ENCODE peak calls at places on chromosomes 5 and 9, in seven cellular contexts. A is mammary epithelial cell, E is pancreas, B is H9, I is astrocyte of the cerebellum, W is MCF 10A, P is heart left ventricle. Y is an unnamed sample.

GRCh38 chr9:125133403-125134316 is 9.7 kb downstream of the SCAI start:
- DNase-seq in P (no peak), E (no peak), W (no peak), I (no peak), A (peak), B (no peak), Y (no peak)

GRCh38 chr9:135907006-135907434 is 326 bp downstream of the CAMSAP1 start:
- DNase-seq in A (no peak), E (peak), I (no peak), P (no peak), B (no peak), W (no peak), Y (peak)

GRCh38 chr5:109900453-109900852 is 210.7 kb downstream of the MAN2A1 start:
- DNase-seq in W (no peak), I (no peak), P (no peak), A (no peak), B (no peak), E (no peak), Y (no peak)

GRCh38 chr5:167643616-167644015 is 647.8 kb upstream of the WWC1 start:
- DNase-seq in I (no peak), P (no peak), W (peak), B (no peak), A (no peak), E (no peak), Y (no peak)

GRCh38 chr9:7907636-7908195 is 108.1 kb upstream of the DMAC1 start:
- DNase-seq in B (no peak), W (no peak), E (no peak), A (no peak), P (no peak), I (peak), Y (no peak)

GRCh38 chr5:68303038-68303738 is 87.6 kb downstream of the PIK3R1 start:
- DNase-seq in W (peak), E (no peak), B (no peak), I (no peak), P (no peak), A (peak), Y (no peak)

GRCh38 chr5:126414874-126415502 is 8.2 kb upstream of the GRAMD2B start:
- DNase-seq in I (peak), E (no peak), A (peak), B (no peak), W (peak), P (no peak), Y (no peak)

GRCh38 chr5:158824167-158824882 is 275.4 kb downstream of the EBF1 start:
- DNase-seq in E (no peak), W (no peak), A (no peak), I (no peak), B (no peak), P (no peak), Y (no peak)

GRCh38 chr5:116436674-116437350 is 137.8 kb downstream of the SEMA6A start:
- DNase-seq in E (no peak), B (no peak), I (no peak), P (no peak), W (no peak), A (no peak), Y (no peak)

GRCh38 chr5:116439891-116440290 is 134.7 kb downstream of the SEMA6A start:
- DNase-seq in B (no peak), A (no peak), I (no peak), P (no peak), W (no peak), E (no peak), Y (no peak)

GRCh38 chr5:116437351-116437705 is 137.3 kb downstream of the SEMA6A start:
- DNase-seq in E (no peak), W (no peak), P (no peak), A (no peak), B (no peak), I (no peak), Y (no peak)

GRCh38 chr5:116438979-116439554 is 135.6 kb downstream of the SEMA6A start:
- DNase-seq in A (no peak), B (no peak), P (no peak), W (no peak), I (no peak), E (no peak), Y (no peak)

DNA sequence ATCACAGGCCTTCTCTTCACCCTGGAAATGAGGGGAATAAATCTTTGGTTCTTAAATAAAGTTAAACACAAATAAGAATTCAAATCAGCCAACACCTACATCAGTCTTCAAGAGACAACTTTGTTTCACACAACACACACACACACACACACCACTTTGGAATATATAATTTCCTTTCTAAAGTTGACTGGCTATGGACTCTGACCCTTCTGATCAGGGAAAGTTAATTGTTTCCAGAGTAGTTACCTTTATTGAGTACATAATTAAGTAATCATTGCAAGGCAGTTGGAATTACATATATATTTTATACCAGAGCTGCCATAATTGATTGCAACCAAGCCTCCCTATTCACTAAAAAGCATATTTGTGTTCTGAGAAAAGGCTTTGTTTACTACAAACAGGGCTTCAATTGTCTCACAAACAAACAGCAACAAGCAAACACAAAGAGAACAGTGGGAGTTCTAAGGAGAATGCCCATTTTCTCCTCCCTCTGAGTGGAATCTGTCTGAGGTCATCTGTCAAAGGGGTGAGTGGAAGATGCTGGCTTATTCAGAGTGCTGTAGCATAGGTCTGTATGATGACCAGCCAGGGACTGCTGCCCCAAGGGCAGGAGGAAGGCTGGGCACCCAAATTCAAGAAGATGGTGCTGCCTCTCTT is 136.6 kb downstream of the SEMA6A start:
- DNase-seq in B (no peak), I (no peak), W (no peak), A (no peak), P (no peak), E (no peak), Y (no peak)
- TF ChIP-seq CTCF in B (no peak), I (no peak), W (no peak), A (no peak), P (no peak), E (no peak), Y (no peak)

DNA sequence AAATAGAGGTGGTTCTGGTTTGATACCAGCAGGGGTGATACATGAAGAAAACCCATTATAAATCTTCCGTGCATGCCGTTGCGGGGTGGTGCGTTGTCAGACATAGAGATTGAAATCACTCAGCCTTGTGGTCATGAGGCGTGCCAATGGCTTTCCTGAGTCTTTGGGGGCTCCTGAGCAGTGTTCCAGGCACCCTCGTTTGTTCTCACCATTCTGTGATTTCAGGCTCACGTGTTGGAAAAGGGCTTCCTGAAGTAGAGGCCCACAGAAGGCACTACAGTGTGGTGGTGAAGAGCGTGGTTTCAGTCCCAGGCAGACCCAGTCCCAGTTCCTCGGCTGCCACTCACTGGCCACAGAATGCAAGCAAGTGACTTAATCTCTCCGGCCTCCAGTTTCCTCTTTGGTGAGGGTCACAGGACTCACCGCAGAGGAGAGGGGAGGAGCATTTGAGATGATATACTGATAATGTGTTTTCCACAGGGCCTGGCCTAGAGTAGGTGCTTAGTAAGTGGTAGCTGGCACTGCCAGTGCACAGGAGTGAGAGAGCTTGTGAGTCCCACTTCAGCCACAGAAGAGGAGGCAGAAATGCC is 20.5 kb upstream of the GLRX start:
- DNase-seq in A (no peak), B (peak), W (peak), E (no peak), I (no peak), P (peak), Y (no peak)
- TF ChIP-seq CTCF in A (no peak), B (no peak), W (no peak), E (no peak), I (no peak), P (no peak), Y (no peak)

GRCh38 chr5:154359222-154359583 is 86.6 kb upstream of the SAP30L start:
- DNase-seq in B (no peak), W (no peak), A (no peak), P (no peak), E (no peak), I (no peak), Y (peak)
- TF ChIP-seq CTCF in B (no peak), W (no peak), A (no peak), P (no peak), E (no peak), I (no peak), Y (no peak)

DNA sequence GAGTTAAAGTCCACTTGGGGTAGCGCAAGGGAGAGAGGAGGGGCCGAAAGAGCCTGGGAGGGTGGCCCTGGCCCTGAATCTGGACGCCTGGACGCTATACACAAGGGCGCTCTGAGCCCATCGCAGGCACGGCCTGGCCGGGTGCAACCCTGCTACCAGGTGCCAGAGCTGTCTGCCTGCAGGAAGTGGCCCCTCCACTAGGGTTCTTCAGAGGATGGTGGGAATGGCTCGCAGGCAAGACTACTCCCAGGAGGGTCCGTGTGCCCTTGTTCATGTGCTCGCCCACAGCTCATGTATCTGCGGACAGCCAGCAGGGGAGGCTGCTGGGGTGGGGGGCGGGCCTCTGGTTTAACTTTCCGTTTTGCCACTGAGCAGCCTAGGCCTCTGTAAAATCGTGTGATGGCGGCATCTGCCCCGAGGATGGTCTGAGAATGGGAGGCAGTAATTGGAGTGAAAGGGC is 1.4 kb upstream of the NKD2 start:
- DNase-seq in P (peak), A (no peak), B (no peak), W (no peak), I (no peak), E (no peak), Y (no peak)
- TF ChIP-seq CTCF in P (no peak), A (no peak), B (no peak), W (no peak), I (no peak), E (no peak), Y (no peak)

DNA sequence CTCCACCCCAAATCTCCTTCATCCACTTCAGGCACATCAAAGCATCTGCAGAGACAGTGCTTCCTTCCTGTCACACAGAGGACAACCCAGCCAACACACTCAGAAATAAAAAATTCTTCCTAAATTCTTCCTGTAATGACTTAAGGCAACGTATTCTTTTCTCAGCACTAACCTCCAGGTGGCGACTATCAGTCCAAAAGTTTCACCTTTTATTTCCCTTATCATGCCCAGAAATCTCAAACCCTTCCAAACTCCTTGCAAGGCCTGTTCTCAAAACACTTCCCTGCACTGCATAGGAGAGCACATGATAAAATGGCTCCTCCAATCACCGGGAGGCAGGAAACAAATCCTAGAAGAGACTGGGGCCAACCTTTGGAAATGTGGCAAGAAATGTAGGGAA is 35.1 kb downstream of the SLIT3 start:
- DNase-seq in A (peak), I (no peak), P (no peak), B (no peak), W (peak), E (no peak), Y (no peak)
- TF ChIP-seq CTCF in A (peak), I (peak), P (no peak), B (peak), W (peak), E (no peak), Y (no peak)

DNA sequence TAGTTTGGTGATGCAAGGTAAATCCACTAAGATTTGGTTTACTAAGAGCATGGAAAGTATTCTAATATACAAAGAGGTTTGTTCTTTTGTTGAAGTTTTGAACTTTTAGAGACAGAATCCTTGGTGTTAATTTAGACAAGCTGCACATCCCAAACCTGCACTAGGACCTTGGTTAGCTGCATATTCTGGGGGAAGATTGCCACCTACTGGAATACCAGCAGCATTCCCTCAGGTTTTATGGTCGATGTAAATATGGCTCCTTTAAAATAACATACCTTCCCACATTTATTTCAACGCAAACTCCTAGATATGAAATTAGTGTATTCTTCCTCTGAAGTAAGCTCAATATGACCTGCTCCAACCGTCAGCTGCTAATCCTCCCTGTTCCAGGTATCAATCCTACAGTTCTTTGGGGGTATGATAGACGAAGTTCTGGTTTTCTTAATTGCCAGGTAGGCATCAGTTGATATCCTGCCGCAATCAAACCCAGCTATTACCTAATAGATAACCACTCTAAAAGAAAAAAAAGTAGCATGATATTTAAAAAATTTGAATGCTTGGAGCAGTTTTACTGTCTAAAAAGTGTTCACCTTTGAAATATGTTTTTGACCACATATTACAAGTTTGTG is 624.1 kb downstream of the ISL1 start:
- DNase-seq in E (no peak), W (peak), P (no peak), A (peak), B (peak), I (peak), Y (peak)
- TF ChIP-seq CTCF in E (peak), W (peak), P (peak), A (peak), B (peak), I (peak), Y (peak)

GRCh38 chr5:137737349-137738256 is 1.7 kb upstream of the KLHL3 start:
- DNase-seq in A (no peak), W (no peak), P (no peak), I (no peak), B (no peak), E (no peak), Y (no peak)

GRCh38 chr5:137738947-137739346 is 3.1 kb upstream of the KLHL3 start:
- DNase-seq in W (no peak), B (no peak), A (no peak), I (no peak), P (no peak), E (no peak), Y (no peak)

GRCh38 chr5:137739737-137740136 is 3.8 kb upstream of the KLHL3 start:
- DNase-seq in W (no peak), E (no peak), A (no peak), P (no peak), B (no peak), I (no peak), Y (no peak)

GRCh38 chr5:137743031-137743640 is 7.2 kb upstream of the KLHL3 start:
- DNase-seq in P (no peak), W (peak), I (peak), E (no peak), B (peak), A (peak), Y (peak)

DNA sequence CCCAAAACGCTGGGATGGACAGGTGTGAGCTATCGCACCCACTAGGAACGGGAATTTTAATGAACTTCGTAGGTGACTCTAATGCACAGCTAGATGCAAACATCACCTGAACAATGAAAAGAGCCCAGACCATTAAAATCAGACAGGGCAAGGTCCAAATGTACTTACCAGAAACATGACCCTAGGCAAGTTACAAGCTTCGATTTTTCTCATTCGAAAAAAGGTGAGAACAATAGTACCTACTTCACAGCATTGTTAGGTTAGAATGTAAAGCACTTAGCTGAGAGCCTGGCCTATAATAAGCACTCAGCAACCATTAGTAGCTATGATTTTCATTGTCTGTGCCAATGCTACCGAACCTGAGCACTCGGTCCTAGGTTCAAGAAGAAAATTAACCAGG is 5.8 kb upstream of the KLHL3 start:
- DNase-seq in B (no peak), I (no peak), E (no peak), P (no peak), A (no peak), W (no peak), Y (no peak)
- TF ChIP-seq CTCF in B (no peak), I (no peak), E (no peak), P (no peak), A (no peak), W (no peak), Y (no peak)